ENCODE peak calls at places on chromosome 19, in eight cellular contexts. One of them, this sample, is unnamed.

GRCh38 chr19:5693195-5694166 is 3.4 kb downstream of the RPL36 start:
- DNase-seq in stimulated activated CD8-positive, alpha-beta memory T cell treated with anti-CD3 and anti-CD28 coated beads, Interleukin-15, amount 100 ng/mL, for 4 hours: no peak
- DNase-seq in NCI-H510A treated with DMSO at 0.1 percent for 48 hours: no peak
- DNase-seq in NCI-H187: no peak
- DNase-seq in stimulated activated naive CD4-positive, alpha-beta T cell: no peak
- DNase-seq in SK-N-MC: no peak
- DNase-seq in fibroblast of lung: no peak
- DNase-seq in GOT3: no peak
- DNase-seq in this sample: no peak

GRCh38 chr19:56608274-56608964 is 13.3 kb downstream of the ZNF71 start:
- DNase-seq in stimulated activated CD8-positive, alpha-beta memory T cell treated with anti-CD3 and anti-CD28 coated beads, Interleukin-15, amount 100 ng/mL, for 4 hours: no peak
- DNase-seq in fibroblast of lung: no peak
- DNase-seq in GOT3: no peak
- DNase-seq in NCI-H510A treated with DMSO at 0.1 percent for 48 hours: no peak
- DNase-seq in stimulated activated naive CD4-positive, alpha-beta T cell: no peak
- DNase-seq in NCI-H187: no peak
- DNase-seq in SK-N-MC: no peak
- DNase-seq in this sample: no peak

GRCh38 chr19:50460161-50460765 is 16.0 kb upstream of the EMC10 start:
- DNase-seq in GOT3: no peak
- DNase-seq in fibroblast of lung: peak; percentile 68
- DNase-seq in NCI-H510A treated with DMSO at 0.1 percent for 48 hours: no peak
- DNase-seq in stimulated activated CD8-positive, alpha-beta memory T cell treated with anti-CD3 and anti-CD28 coated beads, Interleukin-15, amount 100 ng/mL, for 4 hours: no peak
- DNase-seq in stimulated activated naive CD4-positive, alpha-beta T cell: no peak
- DNase-seq in NCI-H187: no peak
- DNase-seq in SK-N-MC: no peak
- DNase-seq in this sample: no peak

GRCh38 chr19:19514215-19514633 is 1.1 kb downstream of the TSSK6 start:
- DNase-seq in stimulated activated naive CD4-positive, alpha-beta T cell: no peak
- DNase-seq in stimulated activated CD8-positive, alpha-beta memory T cell treated with anti-CD3 and anti-CD28 coated beads, Interleukin-15, amount 100 ng/mL, for 4 hours: no peak
- DNase-seq in fibroblast of lung: peak; percentile 54
- DNase-seq in NCI-H510A treated with DMSO at 0.1 percent for 48 hours: no peak
- DNase-seq in SK-N-MC: no peak
- DNase-seq in GOT3: no peak
- DNase-seq in NCI-H187: no peak
- DNase-seq in this sample: no peak

GRCh38 chr19:32822916-32823746 is 46.4 kb downstream of the SLC7A9 start:
- DNase-seq in SK-N-MC: no peak
- DNase-seq in NCI-H510A treated with DMSO at 0.1 percent for 48 hours: no peak
- DNase-seq in GOT3: no peak
- DNase-seq in fibroblast of lung: no peak
- DNase-seq in stimulated activated CD8-positive, alpha-beta memory T cell treated with anti-CD3 and anti-CD28 coated beads, Interleukin-15, amount 100 ng/mL, for 4 hours: no peak
- DNase-seq in stimulated activated naive CD4-positive, alpha-beta T cell: no peak
- DNase-seq in NCI-H187: no peak
- DNase-seq in this sample: no peak

GRCh38 chr19:10321874-10322835 is 6.3 kb upstream of the FDX2 start:
- DNase-seq in stimulated activated CD8-positive, alpha-beta memory T cell treated with anti-CD3 and anti-CD28 coated beads, Interleukin-15, amount 100 ng/mL, for 4 hours: no peak
- DNase-seq in stimulated activated naive CD4-positive, alpha-beta T cell: no peak
- DNase-seq in SK-N-MC: no peak
- DNase-seq in NCI-H187: no peak
- DNase-seq in fibroblast of lung: no peak
- DNase-seq in NCI-H510A treated with DMSO at 0.1 percent for 48 hours: no peak
- DNase-seq in GOT3: no peak
- DNase-seq in this sample: no peak

GRCh38 chr19:802888-803561 is 5.8 kb downstream of the PTBP1 start:
- DNase-seq in NCI-H187: no peak
- DNase-seq in NCI-H510A treated with DMSO at 0.1 percent for 48 hours: no peak
- DNase-seq in SK-N-MC: no peak
- DNase-seq in stimulated activated naive CD4-positive, alpha-beta T cell: no peak
- DNase-seq in fibroblast of lung: peak; percentile 40
- DNase-seq in GOT3: no peak
- DNase-seq in stimulated activated CD8-positive, alpha-beta memory T cell treated with anti-CD3 and anti-CD28 coated beads, Interleukin-15, amount 100 ng/mL, for 4 hours: no peak
- DNase-seq in this sample: no peak

GRCh38 chr19:55472463-55472862 is 4.0 kb upstream of the ZNF628 start:
- DNase-seq in GOT3: no peak
- DNase-seq in stimulated activated CD8-positive, alpha-beta memory T cell treated with anti-CD3 and anti-CD28 coated beads, Interleukin-15, amount 100 ng/mL, for 4 hours: no peak
- DNase-seq in NCI-H187: no peak
- DNase-seq in stimulated activated naive CD4-positive, alpha-beta T cell: no peak
- DNase-seq in SK-N-MC: no peak
- DNase-seq in fibroblast of lung: peak; percentile 90
- DNase-seq in NCI-H510A treated with DMSO at 0.1 percent for 48 hours: no peak
- DNase-seq in this sample: no peak

GRCh38 chr19:31512403-31512970 is 163.3 kb upstream of the TSHZ3 start:
- DNase-seq in NCI-H510A treated with DMSO at 0.1 percent for 48 hours: no peak
- DNase-seq in stimulated activated naive CD4-positive, alpha-beta T cell: no peak
- DNase-seq in fibroblast of lung: no peak
- DNase-seq in stimulated activated CD8-positive, alpha-beta memory T cell treated with anti-CD3 and anti-CD28 coated beads, Interleukin-15, amount 100 ng/mL, for 4 hours: no peak
- DNase-seq in GOT3: no peak
- DNase-seq in SK-N-MC: no peak
- DNase-seq in NCI-H187: no peak
- DNase-seq in this sample: no peak

GRCh38 chr19:2050349-2050990 is 574 bp downstream of the MKNK2 start:
- DNase-seq in stimulated activated naive CD4-positive, alpha-beta T cell: no peak
- DNase-seq in NCI-H187: no peak
- DNase-seq in fibroblast of lung: no peak
- DNase-seq in SK-N-MC: no peak
- DNase-seq in NCI-H510A treated with DMSO at 0.1 percent for 48 hours: no peak
- DNase-seq in stimulated activated CD8-positive, alpha-beta memory T cell treated with anti-CD3 and anti-CD28 coated beads, Interleukin-15, amount 100 ng/mL, for 4 hours: no peak
- DNase-seq in GOT3: no peak
- DNase-seq in this sample: no peak

GRCh38 chr19:1057185-1057857 is 9.6 kb upstream of the ARHGAP45 start:
- DNase-seq in SK-N-MC: no peak
- DNase-seq in fibroblast of lung: peak; percentile 67
- DNase-seq in NCI-H510A treated with DMSO at 0.1 percent for 48 hours: peak; percentile 7
- DNase-seq in stimulated activated naive CD4-positive, alpha-beta T cell: peak; percentile 30
- DNase-seq in NCI-H187: no peak
- DNase-seq in GOT3: no peak
- DNase-seq in stimulated activated CD8-positive, alpha-beta memory T cell treated with anti-CD3 and anti-CD28 coated beads, Interleukin-15, amount 100 ng/mL, for 4 hours: no peak
- DNase-seq in this sample: no peak

GRCh38 chr19:33797821-33798633 is 1.4 kb downstream of the KCTD15 start:
- DNase-seq in SK-N-MC: no peak
- DNase-seq in NCI-H510A treated with DMSO at 0.1 percent for 48 hours: peak; percentile 45
- DNase-seq in fibroblast of lung: peak; percentile 58
- DNase-seq in stimulated activated CD8-positive, alpha-beta memory T cell treated with anti-CD3 and anti-CD28 coated beads, Interleukin-15, amount 100 ng/mL, for 4 hours: no peak
- DNase-seq in NCI-H187: no peak
- DNase-seq in GOT3: no peak
- DNase-seq in stimulated activated naive CD4-positive, alpha-beta T cell: no peak
- DNase-seq in this sample: no peak

GRCh38 chr19:2475018-2475701 is 767 bp upstream of the GADD45B start:
- DNase-seq in stimulated activated naive CD4-positive, alpha-beta T cell: peak; percentile 59
- DNase-seq in NCI-H510A treated with DMSO at 0.1 percent for 48 hours: no peak
- DNase-seq in SK-N-MC: no peak
- DNase-seq in fibroblast of lung: peak; percentile 72
- DNase-seq in GOT3: no peak
- DNase-seq in NCI-H187: no peak
- DNase-seq in stimulated activated CD8-positive, alpha-beta memory T cell treated with anti-CD3 and anti-CD28 coated beads, Interleukin-15, amount 100 ng/mL, for 4 hours: no peak
- DNase-seq in this sample: no peak

GRCh38 chr19:36152061-36152885 is at the start of gene COX7A1:
- DNase-seq in SK-N-MC: no peak
- DNase-seq in NCI-H510A treated with DMSO at 0.1 percent for 48 hours: no peak
- DNase-seq in stimulated activated CD8-positive, alpha-beta memory T cell treated with anti-CD3 and anti-CD28 coated beads, Interleukin-15, amount 100 ng/mL, for 4 hours: no peak
- DNase-seq in GOT3: no peak
- DNase-seq in NCI-H187: no peak
- DNase-seq in stimulated activated naive CD4-positive, alpha-beta T cell: no peak
- DNase-seq in fibroblast of lung: no peak
- DNase-seq in this sample: peak; percentile 31

GRCh38 chr19:7899751-7900352 is 3.8 kb upstream of the MAP2K7 start:
- DNase-seq in GOT3: no peak
- DNase-seq in fibroblast of lung: no peak
- DNase-seq in stimulated activated naive CD4-positive, alpha-beta T cell: no peak
- DNase-seq in NCI-H187: no peak
- DNase-seq in NCI-H510A treated with DMSO at 0.1 percent for 48 hours: no peak
- DNase-seq in SK-N-MC: no peak
- DNase-seq in stimulated activated CD8-positive, alpha-beta memory T cell treated with anti-CD3 and anti-CD28 coated beads, Interleukin-15, amount 100 ng/mL, for 4 hours: no peak
- DNase-seq in this sample: no peak

GRCh38 chr19:31648347-31648746 is 299.1 kb upstream of the TSHZ3 start:
- DNase-seq in stimulated activated CD8-positive, alpha-beta memory T cell treated with anti-CD3 and anti-CD28 coated beads, Interleukin-15, amount 100 ng/mL, for 4 hours: no peak
- DNase-seq in stimulated activated naive CD4-positive, alpha-beta T cell: no peak
- DNase-seq in SK-N-MC: no peak
- DNase-seq in fibroblast of lung: peak; percentile 77
- DNase-seq in NCI-H187: no peak
- DNase-seq in GOT3: no peak
- DNase-seq in NCI-H510A treated with DMSO at 0.1 percent for 48 hours: no peak
- DNase-seq in this sample: no peak

GRCh38 chr19:15249912-15250634 is 17.8 kb upstream of the EPHX3 start:
- DNase-seq in stimulated activated CD8-positive, alpha-beta memory T cell treated with anti-CD3 and anti-CD28 coated beads, Interleukin-15, amount 100 ng/mL, for 4 hours: no peak
- DNase-seq in fibroblast of lung: peak; percentile 92
- DNase-seq in stimulated activated naive CD4-positive, alpha-beta T cell: no peak
- DNase-seq in SK-N-MC: no peak
- DNase-seq in NCI-H187: no peak
- DNase-seq in GOT3: no peak
- DNase-seq in NCI-H510A treated with DMSO at 0.1 percent for 48 hours: no peak
- DNase-seq in this sample: no peak

GRCh38 chr19:18063463-18063862 is 23.3 kb downstream of the IL12RB1 start:
- DNase-seq in fibroblast of lung: no peak
- DNase-seq in SK-N-MC: no peak
- DNase-seq in GOT3: no peak
- DNase-seq in stimulated activated CD8-positive, alpha-beta memory T cell treated with anti-CD3 and anti-CD28 coated beads, Interleukin-15, amount 100 ng/mL, for 4 hours: no peak
- DNase-seq in NCI-H510A treated with DMSO at 0.1 percent for 48 hours: no peak
- DNase-seq in NCI-H187: no peak
- DNase-seq in stimulated activated naive CD4-positive, alpha-beta T cell: peak; percentile 20
- DNase-seq in this sample: no peak

GRCh38 chr19:49133621-49134454 is 14.5 kb downstream of the PPFIA3 start:
- DNase-seq in NCI-H187: peak; percentile 91
- DNase-seq in stimulated activated CD8-positive, alpha-beta memory T cell treated with anti-CD3 and anti-CD28 coated beads, Interleukin-15, amount 100 ng/mL, for 4 hours: no peak
- DNase-seq in fibroblast of lung: peak; percentile 20
- DNase-seq in stimulated activated naive CD4-positive, alpha-beta T cell: peak; percentile 56
- DNase-seq in GOT3: no peak
- DNase-seq in NCI-H510A treated with DMSO at 0.1 percent for 48 hours: no peak
- DNase-seq in SK-N-MC: no peak
- DNase-seq in this sample: no peak

GRCh38 chr19:37869766-37870340 is 36.5 kb downstream of the WDR87 start:
- DNase-seq in stimulated activated CD8-positive, alpha-beta memory T cell treated with anti-CD3 and anti-CD28 coated beads, Interleukin-15, amount 100 ng/mL, for 4 hours: no peak
- DNase-seq in GOT3: no peak
- DNase-seq in NCI-H187: no peak
- DNase-seq in SK-N-MC: no peak
- DNase-seq in NCI-H510A treated with DMSO at 0.1 percent for 48 hours: no peak
- DNase-seq in stimulated activated naive CD4-positive, alpha-beta T cell: no peak
- DNase-seq in fibroblast of lung: no peak
- DNase-seq in this sample: no peak

GRCh38 chr19:55169136-55169535 is 2.7 kb upstream of the DNAAF3 start:
- DNase-seq in stimulated activated naive CD4-positive, alpha-beta T cell: no peak
- DNase-seq in SK-N-MC: no peak
- DNase-seq in fibroblast of lung: no peak
- DNase-seq in stimulated activated CD8-positive, alpha-beta memory T cell treated with anti-CD3 and anti-CD28 coated beads, Interleukin-15, amount 100 ng/mL, for 4 hours: no peak
- DNase-seq in NCI-H187: no peak
- DNase-seq in NCI-H510A treated with DMSO at 0.1 percent for 48 hours: no peak
- DNase-seq in GOT3: no peak
- DNase-seq in this sample: no peak

GRCh38 chr19:39430675-39431593 is 4.8 kb downstream of the RPS16 start:
- DNase-seq in stimulated activated CD8-positive, alpha-beta memory T cell treated with anti-CD3 and anti-CD28 coated beads, Interleukin-15, amount 100 ng/mL, for 4 hours: no peak
- DNase-seq in GOT3: no peak
- DNase-seq in NCI-H510A treated with DMSO at 0.1 percent for 48 hours: peak; percentile 27
- DNase-seq in stimulated activated naive CD4-positive, alpha-beta T cell: no peak
- DNase-seq in fibroblast of lung: peak; percentile 99
- DNase-seq in NCI-H187: no peak
- DNase-seq in SK-N-MC: no peak
- DNase-seq in this sample: no peak

GRCh38 chr19:7565332-7565731 is 29.8 kb downstream of the PNPLA6 start:
- DNase-seq in stimulated activated naive CD4-positive, alpha-beta T cell: no peak
- DNase-seq in fibroblast of lung: no peak
- DNase-seq in NCI-H187: no peak
- DNase-seq in GOT3: no peak
- DNase-seq in NCI-H510A treated with DMSO at 0.1 percent for 48 hours: no peak
- DNase-seq in stimulated activated CD8-positive, alpha-beta memory T cell treated with anti-CD3 and anti-CD28 coated beads, Interleukin-15, amount 100 ng/mL, for 4 hours: no peak
- DNase-seq in SK-N-MC: no peak
- DNase-seq in this sample: no peak

GRCh38 chr19:13095393-13095784 is 7.3 kb downstream of the LYL1 start:
- DNase-seq in SK-N-MC: no peak
- DNase-seq in NCI-H510A treated with DMSO at 0.1 percent for 48 hours: peak; percentile 46
- DNase-seq in stimulated activated naive CD4-positive, alpha-beta T cell: no peak
- DNase-seq in stimulated activated CD8-positive, alpha-beta memory T cell treated with anti-CD3 and anti-CD28 coated beads, Interleukin-15, amount 100 ng/mL, for 4 hours: no peak
- DNase-seq in fibroblast of lung: no peak
- DNase-seq in NCI-H187: no peak
- DNase-seq in GOT3: no peak
- DNase-seq in this sample: no peak

GRCh38 chr19:33660426-33661160 is 38.8 kb downstream of the CHST8 start:
- DNase-seq in stimulated activated naive CD4-positive, alpha-beta T cell: no peak
- DNase-seq in GOT3: no peak
- DNase-seq in fibroblast of lung: no peak
- DNase-seq in NCI-H510A treated with DMSO at 0.1 percent for 48 hours: no peak
- DNase-seq in NCI-H187: no peak
- DNase-seq in SK-N-MC: no peak
- DNase-seq in stimulated activated CD8-positive, alpha-beta memory T cell treated with anti-CD3 and anti-CD28 coated beads, Interleukin-15, amount 100 ng/mL, for 4 hours: no peak
- DNase-seq in this sample: no peak

GRCh38 chr19:54109651-54110050 is 5.8 kb downstream of the TFPT start:
- DNase-seq in NCI-H187: no peak
- DNase-seq in GOT3: no peak
- DNase-seq in stimulated activated naive CD4-positive, alpha-beta T cell: no peak
- DNase-seq in fibroblast of lung: no peak
- DNase-seq in SK-N-MC: no peak
- DNase-seq in stimulated activated CD8-positive, alpha-beta memory T cell treated with anti-CD3 and anti-CD28 coated beads, Interleukin-15, amount 100 ng/mL, for 4 hours: no peak
- DNase-seq in NCI-H510A treated with DMSO at 0.1 percent for 48 hours: no peak
- DNase-seq in this sample: no peak

GRCh38 chr19:8224394-8225145 is 15.4 kb downstream of the CERS4 start:
- DNase-seq in stimulated activated naive CD4-positive, alpha-beta T cell: no peak
- DNase-seq in SK-N-MC: no peak
- DNase-seq in stimulated activated CD8-positive, alpha-beta memory T cell treated with anti-CD3 and anti-CD28 coated beads, Interleukin-15, amount 100 ng/mL, for 4 hours: no peak
- DNase-seq in NCI-H510A treated with DMSO at 0.1 percent for 48 hours: no peak
- DNase-seq in fibroblast of lung: no peak
- DNase-seq in GOT3: no peak
- DNase-seq in NCI-H187: no peak
- DNase-seq in this sample: peak; percentile 87

GRCh38 chr19:39412100-39412866 is at the start of gene PLEKHG2:
- DNase-seq in NCI-H510A treated with DMSO at 0.1 percent for 48 hours: peak; percentile 97
- DNase-seq in stimulated activated naive CD4-positive, alpha-beta T cell: peak; percentile 98
- DNase-seq in fibroblast of lung: peak; percentile 99
- DNase-seq in GOT3: peak; percentile 93
- DNase-seq in NCI-H187: peak; percentile 97
- DNase-seq in SK-N-MC: peak; percentile 100
- DNase-seq in stimulated activated CD8-positive, alpha-beta memory T cell treated with anti-CD3 and anti-CD28 coated beads, Interleukin-15, amount 100 ng/mL, for 4 hours: peak; percentile 91
- DNase-seq in this sample: peak; percentile 99

GRCh38 chr19:34232566-34233481 is 21.5 kb upstream of the GARRE1 start:
- DNase-seq in NCI-H187: no peak
- DNase-seq in NCI-H510A treated with DMSO at 0.1 percent for 48 hours: no peak
- DNase-seq in stimulated activated CD8-positive, alpha-beta memory T cell treated with anti-CD3 and anti-CD28 coated beads, Interleukin-15, amount 100 ng/mL, for 4 hours: no peak
- DNase-seq in SK-N-MC: no peak
- DNase-seq in fibroblast of lung: peak; percentile 98
- DNase-seq in GOT3: no peak
- DNase-seq in stimulated activated naive CD4-positive, alpha-beta T cell: no peak
- DNase-seq in this sample: no peak

GRCh38 chr19:15836595-15837398 is 21.3 kb upstream of the OR10H1 start:
- DNase-seq in SK-N-MC: peak; percentile 53
- DNase-seq in stimulated activated CD8-positive, alpha-beta memory T cell treated with anti-CD3 and anti-CD28 coated beads, Interleukin-15, amount 100 ng/mL, for 4 hours: peak; percentile 91
- DNase-seq in stimulated activated naive CD4-positive, alpha-beta T cell: peak; percentile 97
- DNase-seq in NCI-H187: no peak
- DNase-seq in GOT3: peak; percentile 83
- DNase-seq in fibroblast of lung: peak; percentile 87
- DNase-seq in NCI-H510A treated with DMSO at 0.1 percent for 48 hours: no peak
- DNase-seq in this sample: peak; percentile 77

GRCh38 chr19:42246143-42246868 is 3.9 kb upstream of the GSK3A start:
- DNase-seq in stimulated activated naive CD4-positive, alpha-beta T cell: no peak
- DNase-seq in NCI-H510A treated with DMSO at 0.1 percent for 48 hours: no peak
- DNase-seq in GOT3: no peak
- DNase-seq in stimulated activated CD8-positive, alpha-beta memory T cell treated with anti-CD3 and anti-CD28 coated beads, Interleukin-15, amount 100 ng/mL, for 4 hours: no peak
- DNase-seq in NCI-H187: no peak
- DNase-seq in SK-N-MC: no peak
- DNase-seq in fibroblast of lung: peak; percentile 81
- DNase-seq in this sample: no peak